ENCODE peak calls at places on chromosomes 4 and X, in seven cellular contexts. D is sigmoid colon, A is ovary, P is suprapubic skin, X is NB4, M is spleen, S is HCT116. V is an unnamed sample.

GRCh38 chr4:185171373-185172071 is 28.5 kb downstream of the SLC25A4 start:
- DNase-seq in S (no peak), D (no peak), P (no peak), A (no peak), X (no peak), M (no peak), V (no peak)

GRCh38 chr4:33709247-33709646 is 2535.1 kb downstream of the ARAP2 start:
- DNase-seq in X (peak), D (no peak), S (no peak), M (no peak), P (no peak), A (no peak), V (no peak)

GRCh38 chrX:114798902-114799301 is 215.0 kb downstream of the HTR2C start:
- DNase-seq in S (peak), P (no peak), M (no peak), D (no peak), A (no peak), X (no peak), V (no peak)

GRCh38 chr4:5033266-5033945 is 14.1 kb upstream of the CYTL1 start:
- DNase-seq in S (no peak), M (peak), D (no peak), A (no peak), X (peak), P (no peak), V (no peak)

GRCh38 chr4:153265311-153266047 is 61.2 kb downstream of the TRIM2 start:
- DNase-seq in A (no peak), P (no peak), D (no peak), M (no peak), X (no peak), S (no peak), V (peak)

GRCh38 chrX:145609951-145610511 is 207.6 kb upstream of the SLITRK2 start:
- DNase-seq in X (no peak), S (no peak), D (no peak), M (no peak), A (no peak), P (no peak), V (no peak)

GRCh38 chr4:118288097-118288496 is 64.7 kb downstream of the PRSS12 start:
- DNase-seq in S (no peak), X (no peak), D (no peak), A (no peak), P (no peak), M (no peak), V (no peak)

GRCh38 chrX:16827225-16827624 is 41.0 kb downstream of the TXLNG start:
- DNase-seq in D (no peak), P (no peak), S (no peak), X (no peak), M (no peak), A (no peak), V (no peak)

GRCh38 chrX:84216406-84216805 is 28.4 kb upstream of the RPS6KA6 start:
- DNase-seq in A (no peak), P (no peak), X (no peak), S (no peak), D (no peak), M (no peak), V (no peak)

GRCh38 chr4:5435823-5436222 is 272.5 kb downstream of the EVC2 start:
- DNase-seq in P (peak), X (no peak), M (no peak), D (no peak), A (no peak), S (no peak), V (peak)

GRCh38 chr4:24472514-24473308 is 111.6 kb downstream of the DHX15 start:
- DNase-seq in D (peak), S (peak), A (peak), X (peak), M (peak), P (peak), V (peak)

GRCh38 chr4:147617841-147618421 is 734 bp downstream of the TMEM184C start:
- DNase-seq in A (no peak), D (no peak), X (no peak), S (no peak), M (no peak), P (no peak), V (peak)

GRCh38 chr4:147616849-147617172 is 386 bp upstream of the TMEM184C start:
- DNase-seq in P (no peak), D (no peak), S (no peak), M (no peak), X (no peak), A (no peak), V (peak)

GRCh38 chr4:147620315-147620714 is 3.1 kb downstream of the TMEM184C start:
- DNase-seq in A (no peak), D (no peak), S (no peak), X (peak), P (no peak), M (no peak), V (peak)

DNA sequence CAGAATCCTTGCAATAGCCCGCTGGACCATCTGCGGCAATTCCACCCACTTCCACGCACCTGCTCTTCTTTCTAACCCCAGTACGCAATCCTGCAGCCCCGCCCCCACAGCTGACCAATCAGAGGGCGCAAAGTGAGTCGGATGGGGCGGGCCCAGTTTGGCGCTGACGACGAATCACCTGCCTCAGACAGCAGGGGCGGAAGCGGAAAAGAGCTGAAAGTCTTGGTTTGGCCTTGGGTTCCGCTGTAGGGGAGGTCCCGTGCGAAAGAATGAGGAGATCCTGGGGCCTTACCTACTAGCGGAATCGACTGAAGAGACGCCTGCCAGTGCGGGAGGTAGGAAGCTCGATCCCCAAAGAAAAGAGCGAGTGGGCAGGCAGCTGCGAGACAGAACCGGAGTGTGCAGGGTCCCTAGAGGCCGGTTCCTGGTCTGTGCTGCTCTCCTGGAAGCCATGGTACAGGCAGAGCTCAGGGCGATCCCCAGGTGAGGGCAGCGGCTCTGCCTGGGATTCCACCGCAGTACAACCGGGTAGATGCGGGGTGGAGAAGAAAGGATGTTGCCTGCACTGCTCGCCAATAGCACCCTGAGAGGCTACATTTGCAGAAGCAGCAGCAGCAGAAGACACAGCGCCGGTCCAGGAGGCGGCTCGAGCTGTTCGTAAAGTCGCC is at the start of gene TMEM184C:
- DNase-seq in D (peak), X (peak), A (peak), S (peak), P (peak), M (peak), V (peak)
- TF ChIP-seq POLR2A in D (peak), X (peak), A (peak), S (peak), P (no peak), M (no peak), V (peak)

DNA sequence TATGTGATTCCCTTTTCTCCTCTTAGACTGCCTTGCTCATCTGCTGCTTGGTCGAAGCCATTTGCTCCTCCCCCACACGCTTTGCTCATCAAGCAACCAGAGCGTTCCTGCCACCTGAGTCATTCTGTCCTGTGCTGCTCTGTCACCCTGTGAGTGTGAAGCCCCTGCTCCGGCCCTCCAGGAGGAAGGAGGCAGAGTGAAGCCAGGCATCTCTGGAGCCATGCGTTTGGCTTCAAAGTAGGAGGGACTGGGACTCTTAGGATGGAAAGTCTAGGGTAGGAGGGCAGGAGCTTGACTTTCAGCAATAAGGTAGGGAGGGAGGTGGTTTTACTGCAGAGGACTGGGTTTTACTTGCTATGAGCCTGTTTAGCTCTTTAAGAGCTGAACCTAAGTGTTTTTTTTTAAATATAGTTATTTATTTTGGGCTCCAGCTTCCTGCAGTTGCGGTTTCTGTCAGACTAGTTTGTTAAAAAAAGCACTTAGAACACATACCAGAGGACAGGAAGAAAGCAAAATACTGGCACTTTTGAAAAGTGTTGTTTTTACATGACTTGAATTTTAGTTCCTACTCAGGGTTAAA is 63.6 kb downstream of the SPINK2 start:
- DNase-seq in D (peak), X (peak), P (no peak), M (peak), S (peak), A (peak), V (no peak)
- H3K4me3 ChIP-seq in D (no peak), X (no peak), P (no peak), M (peak), S (no peak), A (no peak), V (no peak)

DNA sequence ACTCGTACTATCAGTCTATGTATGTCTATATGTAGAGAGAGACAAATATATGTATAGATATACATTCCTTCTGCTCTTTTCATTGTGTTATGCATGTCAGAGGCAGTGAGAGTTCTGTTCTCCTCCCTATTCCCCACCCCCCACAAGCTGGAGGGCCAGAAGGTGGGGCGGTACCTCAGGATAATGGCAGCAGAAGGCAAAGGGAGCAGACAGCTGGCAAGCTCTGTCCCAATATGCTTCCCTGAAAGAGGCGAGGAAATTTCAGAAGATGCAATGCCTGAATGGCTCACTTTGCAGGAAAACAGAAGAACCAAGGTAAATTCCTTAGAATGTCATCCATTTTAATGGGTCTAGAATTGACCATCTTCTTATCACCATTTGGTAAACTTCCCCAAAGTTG is 114.4 kb downstream of the NAA11 start:
- DNase-seq in S (no peak), X (peak), D (no peak), A (no peak), M (no peak), P (no peak), V (no peak)
- TF ChIP-seq POLR2A in S (no peak), X (peak), D (no peak), A (no peak), M (no peak), P (no peak), V (no peak)

GRCh38 chrX:40170830-40171512 is 73.2 kb upstream of the BCOR start:
- DNase-seq in M (no peak), A (peak), S (no peak), P (no peak), X (peak), D (no peak), V (no peak)
- H3K4me3 ChIP-seq in M (peak), A (peak), S (peak), P (peak), X (peak), D (peak), V (peak)

GRCh38 chrX:40058719-40059118 is 39.0 kb downstream of the BCOR start:
- DNase-seq in D (no peak), X (no peak), A (no peak), S (no peak), M (no peak), P (no peak), V (no peak)
- TF ChIP-seq POLR2A in D (no peak), X (no peak), A (no peak), S (no peak), M (no peak), P (no peak), V (no peak)